ENCODE peak calls at places on chromosomes 12 and 14, in five cellular contexts. M, Y, W, U and H are unnamed samples.

GRCh38 chr12:56079729-56080555 is at the start of gene ERBB3:
- DNase-seq in M (peak), Y (peak), W (peak), U (peak), H (no peak)

GRCh38 chr14:68015356-68016242 is 196.0 kb downstream of the RAD51B start:
- DNase-seq in M (no peak), Y (no peak), W (no peak), U (no peak), H (no peak)

GRCh38 chr12:2013111-2013510 is 8.9 kb upstream of the DCP1B start:
- DNase-seq in M (no peak), Y (no peak), W (no peak), U (no peak), H (no peak)

GRCh38 chr14:57244103-57244502 is 24.6 kb downstream of the EXOC5 start:
- DNase-seq in M (no peak), Y (no peak), W (no peak), U (no peak), H (no peak)

GRCh38 chr14:59268011-59268410 is 79.5 kb downstream of the DAAM1 start:
- DNase-seq in M (no peak), Y (no peak), W (no peak), U (no peak), H (no peak)

GRCh38 chr12:42744539-42745156 is 155.1 kb upstream of the PRICKLE1 start:
- DNase-seq in M (peak), Y (no peak), W (no peak), U (no peak), H (no peak)

GRCh38 chr12:30694971-30695326 is 720 bp downstream of the IPO8 start:
- DNase-seq in M (no peak), Y (peak), W (peak), U (peak), H (no peak)

GRCh38 chr12:30837595-30837994 is 82.8 kb upstream of the CAPRIN2 start:
- DNase-seq in M (no peak), Y (no peak), W (no peak), U (no peak), H (no peak)

GRCh38 chr14:93965287-93965821 is 11.0 kb downstream of the ASB2 start:
- DNase-seq in M (no peak), Y (no peak), W (no peak), U (no peak), H (no peak)

GRCh38 chr14:52706286-52706685 is 714 bp upstream of the PSMC6 start:
- DNase-seq in M (no peak), Y (no peak), W (peak), U (no peak), H (no peak)

GRCh38 chr12:19458733-19459132 is 19.4 kb downstream of the AEBP2 start:
- DNase-seq in M (no peak), Y (no peak), W (no peak), U (no peak), H (no peak)

GRCh38 chr14:68888025-68888850 is 90.9 kb downstream of the ACTN1 start:
- DNase-seq in M (no peak), Y (peak), W (no peak), U (no peak), H (no peak)

GRCh38 chr14:71610797-71611196 is 321.4 kb upstream of the RGS6 start:
- DNase-seq in M (no peak), Y (no peak), W (no peak), U (peak), H (no peak)

GRCh38 chr12:115950959-115951358 is 326.5 kb downstream of the MED13L start:
- DNase-seq in M (no peak), Y (no peak), W (no peak), U (no peak), H (no peak)

GRCh38 chr14:75570797-75571196 is 7.6 kb upstream of the FLVCR2 start:
- DNase-seq in M (no peak), Y (no peak), W (peak), U (no peak), H (no peak)

GRCh38 chr12:46998811-46999368 is 80.5 kb upstream of the PCED1B start:
- DNase-seq in M (no peak), Y (no peak), W (no peak), U (no peak), H (no peak)

GRCh38 chr14:63273717-63274673 is 44.7 kb downstream of the GPHB5 start:
- DNase-seq in M (no peak), Y (peak), W (no peak), U (no peak), H (no peak)

GRCh38 chr14:63277784-63278183 is 41.0 kb downstream of the GPHB5 start:
- DNase-seq in M (no peak), Y (no peak), W (no peak), U (no peak), H (no peak)

GRCh38 chr14:63276016-63276415 is 42.7 kb downstream of the GPHB5 start:
- DNase-seq in M (no peak), Y (no peak), W (no peak), U (no peak), H (no peak)

GRCh38 chr14:63275611-63276010 is 43.1 kb downstream of the GPHB5 start:
- DNase-seq in M (no peak), Y (no peak), W (no peak), U (no peak), H (no peak)

GRCh38 chr14:63276492-63277342 is 42.0 kb downstream of the GPHB5 start:
- DNase-seq in M (no peak), Y (no peak), W (peak), U (no peak), H (no peak)
- TF ChIP-seq CTCF in M (peak), Y (peak), W (peak), U (peak), H (peak)

GRCh38 chr12:40212566-40212965 is 12.2 kb upstream of the LRRK2 start:
- DNase-seq in M (no peak), Y (no peak), W (no peak), U (no peak), H (no peak)
- H3K4me3 ChIP-seq in M (no peak), Y (no peak), W (no peak), U (no peak), H (no peak)

GRCh38 chr12:98572010-98572409 is 21.5 kb upstream of the SLC25A3 start:
- DNase-seq in M (peak), Y (no peak), W (no peak), U (no peak), H (no peak)
- TF ChIP-seq CTCF in M (peak), Y (no peak), W (peak), U (peak), H (peak)

GRCh38 chr14:77026166-77026929 is 2.2 kb downstream of the IRF2BPL start:
- DNase-seq in M (no peak), Y (peak), W (no peak), U (no peak), H (no peak)

GRCh38 chr14:77022219-77022852 is 6.2 kb downstream of the IRF2BPL start:
- DNase-seq in M (no peak), Y (no peak), W (peak), U (peak), H (no peak)

GRCh38 chr14:77024171-77024627 is 4.3 kb downstream of the IRF2BPL start:
- DNase-seq in M (no peak), Y (peak), W (peak), U (peak), H (no peak)

GRCh38 chr14:77025744-77026165 is 2.8 kb downstream of the IRF2BPL start:
- DNase-seq in M (no peak), Y (no peak), W (no peak), U (no peak), H (no peak)

GRCh38 chr14:77023001-77023996 is 5.2 kb downstream of the IRF2BPL start:
- DNase-seq in M (no peak), Y (peak), W (no peak), U (peak), H (no peak)
- H3K4me3 ChIP-seq in M (no peak), Y (peak), W (no peak), U (peak), H (no peak)